ENCODE peak calls at places on chromosomes 12 and 14, in five cellular contexts. V is upper lobe of right lung, K is H54, I is hippocampal formation, A is A172. M is an unnamed sample.

GRCh38 chr12:97502600-97502999 is 40.0 kb downstream of the RMST start:
- DNase-seq in V (no peak), I (no peak), A (no peak), K (no peak), M (no peak)

GRCh38 chr12:86658303-86658702 is 402.1 kb upstream of the MGAT4C start:
- DNase-seq in V (no peak), K (no peak), I (no peak), A (no peak), M (no peak)

GRCh38 chr14:105180598-105181528 is at the start of gene NUDT14:
- DNase-seq in K (peak; percentile 94), I (peak; percentile 48), A (no peak), V (peak; percentile 94), M (peak; percentile 46)

GRCh38 chr12:174596-174995 is 39.4 kb downstream of the SLC6A12 start:
- DNase-seq in K (no peak), A (no peak), I (no peak), V (no peak), M (no peak)

GRCh38 chr12:112740387-112740934 is 51.1 kb upstream of the RPH3A start:
- DNase-seq in V (no peak), A (no peak), K (no peak), I (no peak), M (no peak)

GRCh38 chr14:104442611-104443390 is 136.8 kb upstream of the C14orf180 start:
- DNase-seq in V (peak; percentile 38), K (no peak), A (no peak), I (no peak), M (no peak)

GRCh38 chr12:114405449-114406271 is at the start of gene TBX5:
- DNase-seq in V (no peak), K (no peak), I (no peak), A (no peak), M (no peak)

GRCh38 chr12:90953956-90954421 is 987 bp downstream of the CCER1 start:
- DNase-seq in V (peak; percentile 63), K (no peak), I (no peak), A (no peak), M (no peak)

GRCh38 chr12:97465012-97465345 is 2.4 kb downstream of the RMST start:
- DNase-seq in I (no peak), K (no peak), V (no peak), A (no peak), M (no peak)

GRCh38 chr12:54680374-54680773 is 32.2 kb upstream of the DCD start:
- DNase-seq in A (peak; percentile 31), I (no peak), K (peak; percentile 29), V (no peak), M (peak; percentile 56)

GRCh38 chr12:113333877-113334785 is 778 bp downstream of the SLC8B1 start:
- DNase-seq in K (no peak), I (peak; percentile 11), A (no peak), V (peak; percentile 73), M (no peak)

GRCh38 chr14:89540830-89541470 is 123.9 kb upstream of the FOXN3 start:
- DNase-seq in I (no peak), V (no peak), A (peak; percentile 25), K (no peak), M (no peak)

GRCh38 chr12:22333751-22334695 is 484 bp downstream of the ST8SIA1 start:
- DNase-seq in A (no peak), V (no peak), I (peak; percentile 30), K (no peak), M (no peak)

GRCh38 chr14:99884834-99885648 is 91.8 kb downstream of the EML1 start:
- DNase-seq in V (no peak), K (no peak), I (no peak), A (peak; percentile 28), M (peak; percentile 40)